ENCODE peak calls at places on chromosomes 5 and 9, in ten cellular contexts. Y is stimulated activated CD8-positive, alpha-beta memory T cell treated with anti-CD3 and anti-CD28 coated beads, Interleukin-12 subunit alpha, Interleukin-12 subunit beta, amount 100 ng/mL, for 4 hours; E is ovary; V is HT-29; M is A549; X is left cardiac atrium; A is dorsolateral prefrontal cortex; W is foreskin keratinocyte; K is fibroblast of lung; J is NCI-H1105. S is an unnamed sample.

GRCh38 chr5:101942321-101942882 is 353.7 kb downstream of the SLCO4C1 start:
- DNase-seq in Y (no peak), E (no peak), V (peak), M (no peak), X (no peak), A (no peak), W (peak), K (peak), J (no peak), S (peak)

GRCh38 chr9:84206801-84207200 is 133.8 kb downstream of the SLC28A3 start:
- DNase-seq in Y (no peak), E (no peak), V (no peak), M (no peak), X (no peak), A (no peak), W (no peak), K (no peak), J (no peak), S (no peak)

GRCh38 chr5:130021000-130021399 is 116.7 kb downstream of the CHSY3 start:
- DNase-seq in Y (no peak), E (no peak), V (no peak), M (no peak), X (no peak), A (no peak), W (no peak), K (no peak), J (no peak), S (no peak)

GRCh38 chr5:40995816-40996586 is 75.1 kb downstream of the MROH2B start:
- DNase-seq in Y (no peak), E (no peak), V (no peak), M (no peak), X (no peak), A (no peak), W (no peak), K (no peak), J (no peak), S (no peak)

GRCh38 chr9:19517202-19517942 is 108.6 kb downstream of the ACER2 start:
- DNase-seq in Y (no peak), E (no peak), V (no peak), M (no peak), X (no peak), A (no peak), W (no peak), K (no peak), J (no peak), S (no peak)

GRCh38 chr5:113447651-113448050 is 12.9 kb upstream of the TSSK1B start:
- DNase-seq in Y (no peak), E (no peak), V (peak), M (peak), X (no peak), A (no peak), W (no peak), K (no peak), J (no peak), S (no peak)

GRCh38 chr9:16329699-16330113 is 540.8 kb downstream of the BNC2 start:
- DNase-seq in Y (no peak), E (peak), V (no peak), M (no peak), X (no peak), A (no peak), W (no peak), K (peak), J (no peak), S (no peak)

GRCh38 chr5:178199581-178200434 is 4.5 kb upstream of the HNRNPAB start:
- DNase-seq in Y (no peak), E (no peak), V (no peak), M (no peak), X (no peak), A (no peak), W (peak), K (no peak), J (no peak), S (no peak)

GRCh38 chr9:120740135-120740534 is 25.9 kb upstream of the MEGF9 start:
- DNase-seq in Y (no peak), E (no peak), V (no peak), M (no peak), X (no peak), A (no peak), W (no peak), K (peak), J (no peak), S (no peak)

GRCh38 chr5:90894866-90895420 is 336.3 kb downstream of the ADGRV1 start:
- DNase-seq in Y (no peak), E (no peak), V (no peak), M (no peak), X (no peak), A (no peak), W (no peak), K (no peak), J (no peak), S (no peak)

GRCh38 chr5:57839447-57839846 is 356.8 kb upstream of the ACTBL2 start:
- DNase-seq in Y (no peak), E (no peak), V (no peak), M (no peak), X (no peak), A (no peak), W (no peak), K (no peak), J (no peak), S (no peak)

GRCh38 chr5:175682664-175683063 is 24.8 kb downstream of the HRH2 start:
- DNase-seq in Y (no peak), E (no peak), V (no peak), M (no peak), X (no peak), A (no peak), W (no peak), K (no peak), J (no peak), S (no peak)

GRCh38 chr5:103487822-103488493 is 74.6 kb downstream of the NUDT12 start:
- DNase-seq in Y (no peak), E (no peak), V (no peak), M (no peak), X (no peak), A (no peak), W (no peak), K (no peak), J (no peak), S (no peak)

GRCh38 chr5:55897905-55898304 is 46.7 kb downstream of the IL31RA start:
- DNase-seq in Y (no peak), E (peak), V (no peak), M (no peak), X (peak), A (peak), W (no peak), K (peak), J (no peak), S (no peak)

GRCh38 chr5:78544531-78545200 is 103.9 kb downstream of the LHFPL2 start:
- DNase-seq in Y (no peak), E (peak), V (no peak), M (no peak), X (no peak), A (no peak), W (no peak), K (peak), J (no peak), S (no peak)

GRCh38 chr5:158991391-158991790 is 108.3 kb downstream of the EBF1 start:
- DNase-seq in Y (no peak), E (no peak), V (no peak), M (no peak), X (no peak), A (no peak), W (no peak), K (peak), J (no peak), S (no peak)

GRCh38 chr9:33988219-33988890 is 60.3 kb downstream of the UBAP2 start:
- DNase-seq in Y (no peak), E (no peak), V (no peak), M (no peak), X (no peak), A (no peak), W (peak), K (peak), J (no peak), S (no peak)

GRCh38 chr9:81351166-81351565 is 338.2 kb downstream of the TLE1 start:
- DNase-seq in Y (no peak), E (no peak), V (no peak), M (no peak), X (no peak), A (no peak), W (no peak), K (no peak), J (no peak), S (no peak)

GRCh38 chr5:127040779-127041520 is 10.6 kb upstream of the MARCHF3 start:
- DNase-seq in Y (no peak), E (no peak), V (peak), M (no peak), X (no peak), A (no peak), W (peak), K (peak), J (peak), S (peak)

GRCh38 chr9:117317192-117317591 is 97.7 kb downstream of the ASTN2 start:
- DNase-seq in Y (no peak), E (no peak), V (no peak), M (no peak), X (no peak), A (no peak), W (no peak), K (no peak), J (no peak), S (no peak)

GRCh38 chr9:127723450-127723849 is 7.6 kb downstream of the TTC16 start:
- DNase-seq in Y (no peak), E (no peak), V (no peak), M (no peak), X (no peak), A (no peak), W (no peak), K (peak), J (no peak), S (peak)

GRCh38 chr5:3104446-3105047 is 353.1 kb upstream of the IRX2 start:
- DNase-seq in Y (no peak), E (no peak), V (no peak), M (no peak), X (no peak), A (no peak), W (no peak), K (no peak), J (no peak), S (no peak)

GRCh38 chr5:72141440-72142271 is 34.4 kb downstream of the MAP1B start:
- DNase-seq in Y (no peak), E (peak), V (no peak), M (peak), X (no peak), A (no peak), W (peak), K (peak), J (no peak), S (no peak)

GRCh38 chr9:71796368-71796767 is 28.1 kb upstream of the CEMIP2 start:
- DNase-seq in Y (no peak), E (no peak), V (no peak), M (no peak), X (no peak), A (no peak), W (no peak), K (no peak), J (no peak), S (no peak)

GRCh38 chr9:10130061-10130675 is 482.6 kb downstream of the PTPRD start:
- DNase-seq in Y (no peak), E (no peak), V (no peak), M (no peak), X (no peak), A (no peak), W (no peak), K (peak), J (no peak), S (no peak)

GRCh38 chr5:126268697-126269315 is 154.4 kb upstream of the GRAMD2B start:
- DNase-seq in Y (no peak), E (no peak), V (no peak), M (no peak), X (no peak), A (no peak), W (no peak), K (peak), J (no peak), S (no peak)

GRCh38 chr5:165209101-165209727 is 1703.8 kb downstream of the MAT2B start:
- DNase-seq in Y (no peak), E (no peak), V (peak), M (peak), X (no peak), A (no peak), W (peak), K (peak), J (no peak), S (no peak)

GRCh38 chr9:135065151-135065550 is 22.3 kb upstream of the OLFM1 start:
- DNase-seq in Y (no peak), E (no peak), V (no peak), M (no peak), X (no peak), A (no peak), W (no peak), K (no peak), J (no peak), S (no peak)

GRCh38 chr5:84682531-84682930 is 297.9 kb upstream of the EDIL3 start:
- DNase-seq in Y (no peak), E (no peak), V (no peak), M (no peak), X (no peak), A (no peak), W (no peak), K (no peak), J (no peak), S (no peak)

GRCh38 chr5:41156739-41157138 is 56.6 kb downstream of the C6 start:
- DNase-seq in Y (no peak), E (no peak), V (no peak), M (no peak), X (no peak), A (no peak), W (no peak), K (peak), J (no peak), S (no peak)

GRCh38 chr5:67805666-67806348 is 409.7 kb upstream of the PIK3R1 start:
- DNase-seq in Y (no peak), E (no peak), V (no peak), M (no peak), X (no peak), A (no peak), W (no peak), K (no peak), J (no peak), S (no peak)

GRCh38 chr5:33736510-33736909 is 155.3 kb downstream of the ADAMTS12 start:
- DNase-seq in Y (no peak), E (no peak), V (no peak), M (no peak), X (no peak), A (no peak), W (no peak), K (peak), J (no peak), S (no peak)

GRCh38 chr5:94849821-94850736 is 231.6 kb downstream of the SLF1 start:
- DNase-seq in Y (peak), E (no peak), V (peak), M (peak), X (no peak), A (no peak), W (peak), K (peak), J (peak), S (peak)

GRCh38 chr9:34279431-34279830 is 49.6 kb downstream of the KIF24 start:
- DNase-seq in Y (no peak), E (no peak), V (peak), M (no peak), X (no peak), A (no peak), W (peak), K (no peak), J (no peak), S (no peak)

GRCh38 chr9:32258482-32258881 is 126.0 kb upstream of the ACO1 start:
- DNase-seq in Y (no peak), E (no peak), V (no peak), M (no peak), X (no peak), A (no peak), W (no peak), K (no peak), J (no peak), S (no peak)

GRCh38 chr5:143235423-143235822 is 168.1 kb downstream of the NR3C1 start:
- DNase-seq in Y (no peak), E (no peak), V (no peak), M (no peak), X (no peak), A (no peak), W (peak), K (peak), J (no peak), S (no peak)

GRCh38 chr9:129253820-129254381 is 75.8 kb upstream of the IER5L start:
- DNase-seq in Y (no peak), E (peak), V (no peak), M (no peak), X (peak), A (peak), W (no peak), K (peak), J (no peak), S (no peak)

GRCh38 chr5:169856571-169856970 is 123.7 kb downstream of the INSYN2B start:
- DNase-seq in Y (no peak), E (no peak), V (no peak), M (peak), X (no peak), A (no peak), W (peak), K (peak), J (no peak), S (no peak)

GRCh38 chr9:72477862-72478564 is 43.4 kb upstream of the TMC1 start:
- DNase-seq in Y (no peak), E (no peak), V (peak), M (peak), X (no peak), A (no peak), W (peak), K (peak), J (no peak), S (peak)

GRCh38 chr9:84862786-84863185 is 193.3 kb downstream of the NTRK2 start:
- DNase-seq in Y (no peak), E (no peak), V (peak), M (peak), X (peak), A (peak), W (peak), K (peak), J (no peak), S (peak)

S was measured in thyroid gland.